ENCODE peak calls at places on chromosome 1, in four cellular contexts. B, Z, U and N are unnamed samples.

GRCh38 chr1:23964235-23964668 is 4.6 kb downstream of the PNRC2 start:
- DNase-seq in B (no peak), Z (no peak), U (no peak), N (no peak)

GRCh38 chr1:178574345-178574744 is 61.4 kb downstream of the TEX35 start:
- DNase-seq in Z (no peak), B (no peak), U (no peak), N (no peak)

GRCh38 chr1:199313444-199313843 is 674.6 kb downstream of the PTPRC start:
- DNase-seq in Z (no peak), U (no peak), B (no peak), N (no peak)

GRCh38 chr1:183986941-183987340 is 50.6 kb downstream of the COLGALT2 start:
- DNase-seq in Z (no peak), B (no peak), U (no peak), N (no peak)

GRCh38 chr1:191913234-191913948 is 244.9 kb upstream of the RGS18 start:
- DNase-seq in U (no peak), B (no peak), Z (no peak), N (no peak)

GRCh38 chr1:154420172-154420571 is 15.0 kb downstream of the IL6R start:
- DNase-seq in Z (no peak), B (no peak), U (peak), N (peak)

GRCh38 chr1:162011337-162012012 is 12.2 kb downstream of the OLFML2B start:
- DNase-seq in U (no peak), B (no peak), Z (no peak), N (no peak)

GRCh38 chr1:39799770-39800470 is 11.3 kb upstream of the BMP8B start:
- DNase-seq in B (peak), U (peak), Z (peak), N (peak)

GRCh38 chr1:168848041-168848440 is 119.0 kb upstream of the DPT start:
- DNase-seq in B (no peak), U (no peak), Z (no peak), N (no peak)

GRCh38 chr1:21324368-21325137 is 34.3 kb upstream of the ECE1 start:
- DNase-seq in U (peak), Z (no peak), B (peak), N (peak)